ENCODE peak calls at places on chromosomes 5 and 9, in seven cellular contexts. R is stimulated activated CD8-positive, alpha-beta memory T cell treated with anti-CD3 and anti-CD28 coated beads, Interleukin-15, amount 100 ng/mL, for 48 hours; G is AG04450; Y is GM04504; O is AG08396; P is smooth muscle cell of the brain vasculature; Z is CD4-positive, CD25-positive, alpha-beta regulatory T cell. F is an unnamed sample.

GRCh38 chr9:30574355-30575151 is 1809.9 kb upstream of the ACO1 start:
- DNase-seq in R (no peak), G (no peak), Y (no peak), O (no peak), P (no peak), Z (no peak), F (no peak)

GRCh38 chr5:180869587-180869986 is 8.5 kb upstream of the ZFP62 start:
- DNase-seq in R (no peak), G (no peak), Y (no peak), O (no peak), P (no peak), Z (no peak), F (no peak)

GRCh38 chr5:130874861-130875419 is 290.1 kb downstream of the HINT1 start:
- DNase-seq in R (no peak), G (no peak), Y (peak), O (no peak), P (no peak), Z (no peak), F (no peak)

GRCh38 chr9:133522073-133522910 is 2.5 kb downstream of the MYMK start:
- DNase-seq in R (no peak), G (no peak), Y (no peak), O (no peak), P (no peak), Z (no peak), F (no peak)

GRCh38 chr5:149635394-149635793 is 54.1 kb downstream of the ARHGEF37 start:
- DNase-seq in R (no peak), G (peak), Y (no peak), O (no peak), P (no peak), Z (no peak), F (no peak)

GRCh38 chr5:72379936-72380335 is 59.8 kb downstream of the PTCD2 start:
- DNase-seq in R (no peak), G (no peak), Y (no peak), O (no peak), P (no peak), Z (no peak), F (no peak)

GRCh38 chr9:70609542-70610286 is 195.3 kb upstream of the KLF9 start:
- DNase-seq in R (no peak), G (peak), Y (peak), O (peak), P (no peak), Z (no peak), F (no peak)

GRCh38 chr5:52754051-52754450 is 33.7 kb upstream of the ITGA1 start:
- DNase-seq in R (no peak), G (no peak), Y (no peak), O (no peak), P (no peak), Z (no peak), F (no peak)

GRCh38 chr9:87657190-87657589 is 68.7 kb upstream of the CTSL start:
- DNase-seq in R (no peak), G (no peak), Y (no peak), O (no peak), P (peak), Z (no peak), F (no peak)

GRCh38 chr5:139246394-139246793 is 47.1 kb upstream of the MATR3 start:
- DNase-seq in R (peak), G (no peak), Y (no peak), O (peak), P (no peak), Z (no peak), F (peak)

GRCh38 chr9:111076519-111076918 is 38.2 kb upstream of the LPAR1 start:
- DNase-seq in R (no peak), G (no peak), Y (no peak), O (no peak), P (no peak), Z (no peak), F (no peak)

GRCh38 chr5:107431998-107432397 is 238.7 kb downstream of the EFNA5 start:
- DNase-seq in R (no peak), G (no peak), Y (peak), O (peak), P (no peak), Z (no peak), F (no peak)

GRCh38 chr5:82754347-82754746 is 322.8 kb downstream of the TMEM167A start:
- DNase-seq in R (no peak), G (no peak), Y (no peak), O (no peak), P (no peak), Z (no peak), F (no peak)

GRCh38 chr9:18092138-18092537 is 381.8 kb upstream of the ADAMTSL1 start:
- DNase-seq in R (no peak), G (no peak), Y (no peak), O (no peak), P (no peak), Z (no peak), F (no peak)

GRCh38 chr5:173963107-173963506 is 25.9 kb upstream of the C5orf47 start:
- DNase-seq in R (no peak), G (peak), Y (peak), O (peak), P (no peak), Z (no peak), F (peak)

GRCh38 chr9:134698587-134699342 is 57.2 kb downstream of the COL5A1 start:
- DNase-seq in R (peak), G (no peak), Y (no peak), O (peak), P (peak), Z (no peak), F (peak)

GRCh38 chr9:134585746-134586706 is 55.6 kb upstream of the COL5A1 start:
- DNase-seq in R (no peak), G (no peak), Y (no peak), O (peak), P (no peak), Z (no peak), F (peak)

GRCh38 chr5:20300110-20300509 is 312.1 kb upstream of the CDH18 start:
- DNase-seq in R (no peak), G (no peak), Y (no peak), O (no peak), P (no peak), Z (no peak), F (no peak)

GRCh38 chr5:134794136-134794535 is 35.6 kb downstream of the DDX46 start:
- DNase-seq in R (no peak), G (no peak), Y (no peak), O (no peak), P (no peak), Z (no peak), F (no peak)

F was measured in HTR-8/SVneo.